ENCODE peak calls at places on chromosomes 6 and 20, in six cellular contexts. H is GM03348, I is body of pancreas, Y is fibroblast of lung, X is bronchial epithelial cell, J is RWPE2. K is an unnamed sample.

GRCh38 chr20:3209946-3210317 is 634 bp downstream of the ITPA start:
- DNase-seq in X (peak; percentile 5), I (peak; percentile 14), J (no peak), H (peak; percentile 40), Y (peak; percentile 10), K (no peak)

GRCh38 chr6:118750143-118750542 is 98.8 kb upstream of the CEP85L start:
- DNase-seq in X (no peak), H (no peak), Y (peak; percentile 67), I (no peak), J (no peak), K (no peak)

GRCh38 chr6:90256698-90257485 is 39.8 kb downstream of the BACH2 start:
- DNase-seq in H (no peak), I (no peak), Y (peak; percentile 85), J (no peak), X (peak; percentile 76), K (no peak)

GRCh38 chr6:139249387-139249786 is 42.4 kb downstream of the TXLNB start:
- DNase-seq in X (no peak), J (no peak), Y (peak; percentile 29), H (no peak), I (no peak), K (no peak)

GRCh38 chr20:4091332-4092135 is 76.2 kb upstream of the RNF24 start:
- DNase-seq in X (peak; percentile 39), Y (peak; percentile 90), H (peak; percentile 84), J (no peak), I (peak; percentile 74), K (peak; percentile 69)

GRCh38 chr6:30819287-30819917 is 64.9 kb upstream of the DDR1 start:
- DNase-seq in Y (peak; percentile 60), I (no peak), X (peak; percentile 99), J (no peak), H (no peak), K (no peak)

GRCh38 chr20:21808863-21809664 is 103.6 kb downstream of the PAX1 start:
- DNase-seq in I (peak; percentile 66), Y (no peak), H (peak; percentile 50), J (no peak), X (no peak), K (peak; percentile 56)

GRCh38 chr6:38378801-38379200 is 260.9 kb downstream of the BTBD9 start:
- DNase-seq in X (no peak), Y (peak; percentile 58), J (no peak), I (no peak), H (peak; percentile 5), K (no peak)

GRCh38 chr20:53576195-53576580 is 17.5 kb downstream of the ZNF217 start:
- DNase-seq in X (no peak), I (no peak), H (no peak), Y (no peak), J (no peak), K (peak; percentile 18)

K was measured in stomach.